ENCODE peak calls at places on chromosomes 16 and 17, in six cellular contexts. C is activated naive CD4-positive, alpha-beta T cell treated with anti-CD3 and anti-CD28 coated beads for 36 hours; Z is non-pigmented ciliary epithelial cell; J is HCEC 1CT; V is activated T-helper 1 cell treated with anti-CD3 and anti-CD28 coated beads, Interleukin-2, amount 50 U/mL, for 16 hours; E is HS-5. G is an unnamed sample.

GRCh38 chr17:82458885-82459424 is 414 bp downstream of the NARF start:
- DNase-seq in C (no peak), J (no peak), V (no peak), Z (no peak), E (no peak), G (peak; percentile 45)

GRCh38 chr17:44188757-44189403 is 2.1 kb downstream of the TMUB2 start:
- DNase-seq in V (no peak), E (no peak), Z (no peak), C (no peak), J (no peak), G (no peak)

GRCh38 chr17:66691644-66692500 is 143.0 kb upstream of the CACNG5 start:
- DNase-seq in Z (no peak), E (no peak), V (no peak), C (no peak), J (no peak), G (no peak)

GRCh38 chr16:1312903-1313302 is 3.5 kb downstream of the UBE2I start:
- DNase-seq in C (no peak), V (no peak), Z (no peak), J (no peak), E (no peak), G (no peak)

GRCh38 chr17:44871546-44871945 is 23.9 kb downstream of the HIGD1B start:
- DNase-seq in E (no peak), V (no peak), J (no peak), C (no peak), Z (no peak), G (no peak)

GRCh38 chr16:23642246-23642774 is 1.0 kb downstream of the DCTN5 start:
- DNase-seq in Z (no peak), V (no peak), C (no peak), J (no peak), E (no peak), G (no peak)

GRCh38 chr17:64572682-64573154 is 65.9 kb downstream of the CEP95 start:
- DNase-seq in V (no peak), J (peak; percentile 53), E (peak; percentile 45), Z (peak; percentile 10), C (peak; percentile 7), G (no peak)

GRCh38 chr17:17672453-17673368 is 8.5 kb upstream of the RAI1 start:
- DNase-seq in V (no peak), C (no peak), E (no peak), J (no peak), Z (no peak), G (no peak)

GRCh38 chr16:81321039-81321438 is 6.3 kb downstream of the GAN start:
- DNase-seq in V (no peak), J (peak; percentile 10), E (no peak), Z (no peak), C (no peak), G (no peak)

G was measured in AG08396.